ENCODE peak calls at places on chromosomes 12 and 14, in four cellular contexts. T, R, H and P are unnamed samples.
A peak's percentile ranks its signal among the peaks of the same experiment; 100 is the strongest.

GRCh38 chr12:27246774-27247173 is 2.7 kb downstream of the STK38L start:
- DNase-seq in T (peak; percentile 9), R (no peak), H (no peak), P (no peak)

GRCh38 chr14:28102814-28103213 is 663.8 kb upstream of the FOXG1 start:
- DNase-seq in T (peak; percentile 18), R (no peak), H (no peak), P (no peak)

GRCh38 chr12:99087278-99087677 is 442.2 kb downstream of the APAF1 start:
- DNase-seq in T (no peak), R (no peak), H (no peak), P (no peak)

GRCh38 chr12:130335517-130336392 is 1.9 kb upstream of the PIWIL1 start:
- DNase-seq in T (peak; percentile 58), R (peak; percentile 41), H (peak; percentile 59), P (no peak)

GRCh38 chr14:32075636-32076277 is 1.3 kb upstream of the ARHGAP5 start:
- DNase-seq in T (peak; percentile 26), R (peak; percentile 39), H (peak; percentile 58), P (peak; percentile 51)

GRCh38 chr12:108681317-108681716 is 47.6 kb upstream of the SELPLG start:
- DNase-seq in T (no peak), R (no peak), H (no peak), P (no peak)

GRCh38 chr14:88128811-88129210 is 123.9 kb downstream of the GPR65 start:
- DNase-seq in T (no peak), R (no peak), H (no peak), P (no peak)

GRCh38 chr12:112419269-112420133 is 754 bp downstream of the PTPN11 start:
- DNase-seq in T (peak; percentile 85), R (no peak), H (peak; percentile 66), P (peak; percentile 56)

GRCh38 chr12:125187148-125187733 is 122.0 kb downstream of the AACS start:
- DNase-seq in T (peak; percentile 18), R (no peak), H (no peak), P (no peak)

GRCh38 chr12:127903146-127903545 is 363.8 kb upstream of the TMEM132C start:
- DNase-seq in T (peak; percentile 72), R (no peak), H (no peak), P (no peak)

GRCh38 chr12:73598626-73599025 is 939.0 kb upstream of the ATXN7L3B start:
- DNase-seq in T (no peak), R (no peak), H (no peak), P (no peak)

GRCh38 chr12:51005671-51006070 is 20.5 kb downstream of the SLC11A2 start:
- DNase-seq in T (no peak), R (no peak), H (no peak), P (no peak)

GRCh38 chr12:110180591-110181005 is 56.4 kb downstream of the IFT81 start:
- DNase-seq in T (peak; percentile 90), R (no peak), H (no peak), P (no peak)

GRCh38 chr12:105083551-105084105 is 630 bp downstream of the ALDH1L2 start:
- DNase-seq in T (peak; percentile 82), R (no peak), H (peak; percentile 60), P (no peak)

GRCh38 chr14:52998376-52999010 is 47.6 kb upstream of the FERMT2 start:
- DNase-seq in T (peak; percentile 97), R (no peak), H (no peak), P (no peak)

GRCh38 chr14:68160779-68161546 is 341.4 kb downstream of the RAD51B start:
- DNase-seq in T (peak; percentile 64), R (no peak), H (no peak), P (no peak)

GRCh38 chr12:27973487-27973890 is 956 bp upstream of the PTHLH start:
- DNase-seq in T (peak; percentile 49), R (no peak), H (no peak), P (no peak)

GRCh38 chr14:75185251-75186040 is 9.0 kb upstream of the TMED10 start:
- DNase-seq in T (no peak), R (no peak), H (no peak), P (no peak)

GRCh38 chr12:92070864-92071445 is 74.7 kb downstream of the BTG1 start:
- DNase-seq in T (no peak), R (no peak), H (peak; percentile 47), P (peak; percentile 78)

GRCh38 chr12:112381421-112381897 is 772 bp downstream of the HECTD4 start:
- DNase-seq in T (no peak), R (peak; percentile 70), H (no peak), P (no peak)

GRCh38 chr14:93086441-93087055 is 29.2 kb downstream of the ITPK1 start:
- DNase-seq in T (no peak), R (no peak), H (no peak), P (peak; percentile 42)

GRCh38 chr14:92464716-92465115 is 48.9 kb upstream of the RIN3 start:
- DNase-seq in T (no peak), R (no peak), H (no peak), P (no peak)

GRCh38 chr12:47995976-47996375 is 8.3 kb downstream of the COL2A1 start:
- DNase-seq in T (peak; percentile 63), R (no peak), H (no peak), P (peak; percentile 17)

GRCh38 chr12:109741286-109741969 is 27.8 kb downstream of the FAM222A start:
- DNase-seq in T (no peak), R (no peak), H (no peak), P (peak; percentile 22)

GRCh38 chr12:31206038-31206670 is 119.8 kb downstream of the SINHCAF start:
- DNase-seq in T (peak; percentile 75), R (no peak), H (no peak), P (no peak)

GRCh38 chr12:57727758-57728395 is 10.7 kb downstream of the AGAP2 start:
- DNase-seq in T (no peak), R (peak; percentile 7), H (no peak), P (peak; percentile 35)

GRCh38 chr12:509494-509893 is 49.8 kb downstream of the B4GALNT3 start:
- DNase-seq in T (no peak), R (no peak), H (no peak), P (no peak)

GRCh38 chr12:76158518-76159321 is 74.2 kb upstream of the NAP1L1 start:
- DNase-seq in T (peak; percentile 83), R (peak; percentile 69), H (peak; percentile 27), P (peak; percentile 71)

GRCh38 chr12:104680070-104680469 is 223.3 kb downstream of the CHST11 start:
- DNase-seq in T (no peak), R (peak; percentile 55), H (no peak), P (no peak)

GRCh38 chr12:34212651-34213050 is 190.4 kb downstream of the ALG10 start:
- DNase-seq in T (no peak), R (no peak), H (no peak), P (no peak)

GRCh38 chr12:92769124-92769901 is 66.5 kb downstream of the PLEKHG7 start:
- DNase-seq in T (peak; percentile 53), R (peak; percentile 33), H (no peak), P (no peak)

GRCh38 chr12:110858848-110859247 is 12.1 kb downstream of the CCDC63 start:
- DNase-seq in T (no peak), R (no peak), H (no peak), P (no peak)

GRCh38 chr12:14171111-14171510 is 189.7 kb upstream of the GRIN2B start:
- DNase-seq in T (no peak), R (peak; percentile 58), H (no peak), P (no peak)

GRCh38 chr12:126338031-126338441 is 1272.8 kb downstream of the AACS start:
- DNase-seq in T (peak; percentile 65), R (no peak), H (no peak), P (no peak)

GRCh38 chr12:106871477-106871876 is 84.2 kb upstream of the TMEM263 start:
- DNase-seq in T (peak; percentile 16), R (no peak), H (no peak), P (no peak)

GRCh38 chr14:95649230-95649629 is 37.0 kb upstream of the TCL1B start:
- DNase-seq in T (no peak), R (no peak), H (no peak), P (no peak)

GRCh38 chr12:121443911-121444841 is 44.3 kb downstream of the RNF34 start:
- DNase-seq in T (no peak), R (no peak), H (no peak), P (no peak)

DNA sequence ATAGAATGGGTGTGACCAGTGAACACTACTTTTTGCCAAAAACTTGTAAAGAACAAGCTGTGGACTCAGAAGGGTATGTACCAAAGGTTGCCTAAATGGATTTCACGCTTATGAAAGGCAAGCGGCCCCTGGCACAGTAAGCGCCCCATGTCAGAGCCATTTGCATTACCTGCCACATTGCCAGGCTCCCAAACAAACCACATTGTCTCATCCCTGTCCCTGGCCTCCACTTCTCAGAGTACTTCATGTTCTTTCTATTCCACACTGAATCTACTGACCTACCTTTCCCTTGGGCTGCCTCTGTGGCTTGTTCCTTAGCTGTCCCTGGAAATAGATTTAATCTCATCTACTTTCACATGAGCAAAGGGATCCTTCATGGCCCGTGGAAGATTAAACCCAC is 170.7 kb upstream of the DIO2 start:
- DNase-seq in T (no peak), R (no peak), H (peak; percentile 25), P (no peak)
- TF ChIP-seq CTCF in T (no peak), R (no peak), H (no peak), P (no peak)

GRCh38 chr14:104970231-104971068 is 7.7 kb downstream of the AHNAK2 start:
- DNase-seq in T (peak; percentile 95), R (no peak), H (peak; percentile 91), P (peak; percentile 45)
- TF ChIP-seq CTCF in T (no peak), R (no peak), H (no peak), P (no peak)

DNA sequence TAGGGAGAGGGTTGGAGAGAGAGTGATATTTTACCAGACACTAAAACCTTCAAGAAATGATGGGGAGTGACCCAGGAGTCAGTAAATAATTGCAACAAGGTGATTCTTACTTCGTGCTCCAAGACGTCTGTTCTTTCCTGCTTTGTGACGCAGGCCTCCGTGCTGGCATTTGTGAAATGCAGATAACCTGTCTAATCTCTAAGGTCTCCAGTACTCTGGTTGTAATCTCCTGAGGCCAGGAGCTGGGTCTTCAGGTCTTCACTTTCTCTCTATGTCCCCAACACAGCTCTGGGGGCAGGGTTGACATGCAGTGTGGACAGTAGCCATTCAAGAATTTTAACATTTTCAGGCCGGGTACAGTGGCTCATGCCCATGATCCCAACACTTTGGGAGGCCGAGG is 53.1 kb downstream of the CD9 start:
- DNase-seq in T (no peak), R (no peak), H (no peak), P (no peak)
- TF ChIP-seq CTCF in T (no peak), R (no peak), H (no peak), P (no peak)

GRCh38 chr14:100882026-100882967 is 21.2 kb downstream of the RTL1 start:
- DNase-seq in T (no peak), R (no peak), H (no peak), P (peak; percentile 26)

GRCh38 chr14:100881211-100882025 is 22.1 kb downstream of the RTL1 start:
- DNase-seq in T (no peak), R (no peak), H (no peak), P (peak; percentile 26)

GRCh38 chr14:100879194-100879593 is 24.3 kb downstream of the RTL1 start:
- DNase-seq in T (no peak), R (no peak), H (no peak), P (no peak)

GRCh38 chr14:100879782-100880181 is 23.7 kb downstream of the RTL1 start:
- DNase-seq in T (no peak), R (no peak), H (no peak), P (no peak)

GRCh38 chr14:100880271-100881101 is 23.0 kb downstream of the RTL1 start:
- DNase-seq in T (no peak), R (no peak), H (no peak), P (no peak)
- TF ChIP-seq CTCF in T (no peak), R (no peak), H (no peak), P (no peak)

GRCh38 chr12:46292754-46293402 is 24.0 kb upstream of the SLC38A1 start:
- DNase-seq in T (peak; percentile 17), R (no peak), H (no peak), P (no peak)
- TF ChIP-seq CTCF in T (peak; percentile 31), R (no peak), H (no peak), P (no peak)